ENCODE peak calls at places on chromosomes 12 and 14, in nine cellular contexts. Z is stimulated activated naive CD8-positive, alpha-beta T cell treated with anti-CD3 and anti-CD28 coated beads, Interleukin-15, Interleukin-2, amounts not matched to agents 100 U/mL and 50 U/mL, for 24 hours; R is activated T-helper 1 cell treated with anti-CD3 and anti-CD28 coated beads, Interleukin-12 subunit alpha, Interleukin-12 subunit beta, Interleukin-2, Interleukin-4 antibody, amounts not matched to agents 30 ng/mL and 10 ng/mL and 1 ng/mL, durations not matched to agents 14 hours and 24 hours and 36 hours; N is effector memory CD8-positive, alpha-beta T cell; T is heart left ventricle; E is CD8-positive, alpha-beta T cell; F is LoVo; X is T-cell; L is ACHN. V is an unnamed sample.

GRCh38 chr12:24025153-24025798 is 75.8 kb upstream of the SOX5 start:
- DNase-seq in Z (no peak), R (no peak), N (no peak), T (no peak), E (no peak), F (no peak), X (no peak), L (peak; percentile 24), V (peak; percentile 17)

GRCh38 chr12:120774169-120774916 is 48.7 kb downstream of the ACADS start:
- DNase-seq in Z (no peak), R (no peak), N (no peak), T (no peak), E (no peak), F (no peak), X (no peak), L (no peak), V (no peak)

GRCh38 chr12:54350743-54351142 is 13.5 kb downstream of the GPR84 start:
- DNase-seq in Z (no peak), R (no peak), N (no peak), T (no peak), E (no peak), F (no peak), X (no peak), L (no peak), V (no peak)

GRCh38 chr12:105742567-105742874 is 396.2 kb downstream of the NUAK1 start:
- DNase-seq in Z (no peak), R (no peak), N (no peak), T (no peak), E (no peak), F (no peak), X (no peak), L (no peak), V (no peak)

GRCh38 chr12:103548622-103549601 is 38.2 kb upstream of the STAB2 start:
- DNase-seq in Z (peak; percentile 77), R (peak; percentile 54), N (peak; percentile 56), T (peak; percentile 55), E (peak; percentile 75), F (peak; percentile 72), X (peak; percentile 57), L (peak; percentile 74), V (peak; percentile 81)

GRCh38 chr12:124008629-124009028 is 35.6 kb downstream of the ZNF664 start:
- DNase-seq in Z (no peak), R (no peak), N (no peak), T (no peak), E (no peak), F (no peak), X (no peak), L (no peak), V (no peak)

GRCh38 chr14:21711360-21711961 is 37.8 kb upstream of the OR4E1 start:
- DNase-seq in Z (peak; percentile 18), R (no peak), N (peak; percentile 14), T (no peak), E (peak; percentile 27), F (peak; percentile 52), X (no peak), L (peak; percentile 44), V (peak; percentile 57)

GRCh38 chr14:43306053-43306452 is 1201.0 kb downstream of the FSCB start:
- DNase-seq in Z (no peak), R (no peak), N (no peak), T (no peak), E (no peak), F (no peak), X (no peak), L (no peak), V (no peak)